ENCODE peak calls at places on chromosomes 3 and 15, in seven cellular contexts. Z is activated CD8-positive, alpha-beta T cell treated with anti-CD3 and anti-CD28 coated beads for 36 hours; H is foreskin keratinocyte; J is dorsolateral prefrontal cortex; X is coronary artery; C is heart left ventricle; S is RWPE1. T is an unnamed sample.

GRCh38 chr3:17583530-17583929 is 158.9 kb downstream of the TBC1D5 start:
- DNase-seq in X (no peak), S (no peak), Z (no peak), J (no peak), H (no peak), C (no peak), T (no peak)

GRCh38 chr3:194967126-194968117 is 281.7 kb downstream of the FAM43A start:
- DNase-seq in S (no peak), C (no peak), Z (no peak), X (no peak), J (no peak), H (no peak), T (no peak)

GRCh38 chr3:177597325-177598109 is 400.2 kb upstream of the TBL1XR1 start:
- DNase-seq in J (no peak), C (peak; percentile 45), H (peak; percentile 87), Z (peak; percentile 56), S (peak; percentile 32), X (no peak), T (peak; percentile 23)

GRCh38 chr3:114707225-114707860 is 413.5 kb downstream of the TIGIT start:
- DNase-seq in H (no peak), S (no peak), J (no peak), X (no peak), C (no peak), Z (no peak), T (no peak)

GRCh38 chr15:31306426-31307269 is 20.0 kb upstream of the KLF13 start:
- DNase-seq in J (peak; percentile 91), S (peak; percentile 64), Z (no peak), X (no peak), H (peak; percentile 17), C (peak; percentile 83), T (no peak)

GRCh38 chr15:70763120-70763949 is at the start of gene UACA:
- DNase-seq in C (peak; percentile 97), J (peak; percentile 96), S (peak; percentile 99), H (peak; percentile 93), X (peak; percentile 98), Z (peak; percentile 80), T (peak; percentile 92)

GRCh38 chr15:57227899-57228298 is 148.4 kb upstream of the CGNL1 start:
- DNase-seq in C (no peak), H (no peak), X (no peak), S (no peak), Z (no peak), J (no peak), T (no peak)

GRCh38 chr3:143361589-143361988 is 242.0 kb downstream of the CHST2 start:
- DNase-seq in J (no peak), H (no peak), C (no peak), S (no peak), Z (no peak), X (no peak), T (no peak)

GRCh38 chr3:119856695-119857094 is 74.8 kb downstream of the NR1I2 start:
- DNase-seq in X (no peak), Z (no peak), S (no peak), J (no peak), H (no peak), C (no peak), T (no peak)

GRCh38 chr15:55221090-55222011 is 24.6 kb upstream of the RSL24D1 start:
- DNase-seq in S (peak; percentile 78), Z (peak; percentile 78), H (peak; percentile 83), C (no peak), J (no peak), X (no peak), T (peak; percentile 45)

GRCh38 chr15:65249641-65250040 is 37.0 kb downstream of the PARP16 start:
- DNase-seq in C (no peak), H (no peak), Z (peak; percentile 94), S (no peak), J (no peak), X (no peak), T (peak; percentile 80)

GRCh38 chr3:133123636-133124035 is 85.4 kb downstream of the TMEM108 start:
- DNase-seq in C (no peak), X (no peak), H (no peak), J (no peak), Z (no peak), S (no peak), T (no peak)

GRCh38 chr3:128481438-128481942 is 11.5 kb downstream of the GATA2 start:
- DNase-seq in C (peak; percentile 73), X (no peak), H (no peak), Z (no peak), S (no peak), J (no peak), T (no peak)

GRCh38 chr3:112411425-112411824 is 78.5 kb downstream of the CD200 start:
- DNase-seq in C (no peak), S (no peak), X (no peak), Z (no peak), H (no peak), J (no peak), T (no peak)

GRCh38 chr3:156217674-156218352 is 97.4 kb downstream of the KCNAB1 start:
- DNase-seq in Z (no peak), H (peak; percentile 46), J (no peak), C (no peak), X (no peak), S (no peak), T (no peak)

GRCh38 chr3:58471025-58471887 is 20.6 kb upstream of the KCTD6 start:
- DNase-seq in X (no peak), J (no peak), H (peak; percentile 80), Z (peak; percentile 74), C (no peak), S (peak; percentile 93), T (peak; percentile 44)

DNA sequence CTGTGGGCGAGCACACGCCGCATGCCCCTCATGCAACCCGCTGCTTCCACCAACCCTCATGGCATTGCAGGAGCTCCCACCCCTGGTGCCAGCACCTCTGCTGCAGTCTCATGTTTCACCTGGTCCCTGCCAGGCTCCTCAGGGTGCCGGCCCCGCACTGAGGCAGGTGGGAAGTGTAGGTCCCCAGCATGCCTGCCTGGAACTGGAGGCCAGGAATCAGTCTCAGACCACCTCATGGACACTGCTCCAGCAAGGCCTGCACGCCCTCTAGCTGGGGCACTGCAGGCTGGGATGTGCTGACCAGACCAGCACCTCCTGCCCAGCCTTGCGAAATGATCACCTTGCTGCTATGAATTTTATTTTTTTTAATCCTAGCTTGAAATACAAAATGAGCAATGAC is 39.1 kb downstream of the OCA2 start:
- DNase-seq in S (no peak), J (no peak), X (no peak), C (no peak), Z (no peak), H (no peak), T (no peak)
- TF ChIP-seq CTCF in S (no peak), J (no peak), X (no peak), C (no peak), Z (no peak), H (no peak), T (no peak)

DNA sequence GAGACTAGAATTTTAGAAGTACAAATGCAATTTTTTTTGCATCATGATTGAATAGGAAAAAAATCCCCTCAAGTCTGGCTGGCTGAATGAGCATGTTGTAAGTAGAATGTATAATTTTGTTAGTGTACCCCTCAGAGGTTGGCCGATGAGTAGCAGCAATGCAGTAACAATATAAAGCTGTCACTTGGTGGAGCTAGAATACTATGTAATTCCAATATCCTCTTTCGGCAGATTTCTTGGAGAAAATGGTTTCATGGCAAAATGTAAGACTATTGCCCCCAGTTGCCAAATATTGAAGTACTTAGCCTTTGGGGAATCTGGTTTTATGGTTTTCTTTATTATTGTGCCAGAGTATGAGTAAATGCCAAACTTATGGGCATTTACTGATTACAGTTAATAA is 39.8 kb upstream of the SGO1 start:
- DNase-seq in J (no peak), Z (no peak), H (no peak), C (no peak), X (no peak), S (peak; percentile 1), T (no peak)
- TF ChIP-seq CTCF in J (peak; percentile 57), Z (no peak), H (peak; percentile 72), C (peak; percentile 38), X (peak; percentile 24), S (peak; percentile 38), T (peak; percentile 41)

DNA sequence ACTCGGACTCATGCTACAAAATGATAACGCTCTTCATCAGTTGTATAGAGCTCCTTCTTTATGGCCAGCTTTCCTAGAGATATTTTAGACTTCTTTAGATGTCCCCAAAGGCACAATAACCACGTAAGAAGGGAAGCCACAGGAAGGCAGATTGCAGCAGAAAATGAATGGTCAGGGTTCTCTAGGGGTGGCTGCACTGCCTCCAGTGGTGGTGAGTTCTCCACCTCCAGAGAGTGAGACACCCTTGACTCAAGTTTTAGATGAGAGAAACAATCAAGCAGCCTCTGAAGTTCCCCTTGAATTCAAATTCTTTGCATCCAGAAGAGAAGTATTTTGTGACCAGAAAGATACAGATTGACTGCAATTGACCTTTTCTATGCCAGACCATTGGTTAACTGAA is 191.5 kb downstream of the TP63 start:
- DNase-seq in J (no peak), Z (no peak), H (no peak), X (no peak), S (no peak), C (no peak), T (no peak)
- TF ChIP-seq CTCF in J (no peak), Z (no peak), H (peak; percentile 59), X (no peak), S (no peak), C (no peak), T (no peak)

GRCh38 chr15:93899817-93900216 is 331.5 kb upstream of the MCTP2 start:
- DNase-seq in J (no peak), Z (no peak), S (no peak), C (no peak), X (no peak), H (no peak), T (no peak)
- TF ChIP-seq CTCF in J (no peak), Z (no peak), S (no peak), C (no peak), X (no peak), H (no peak), T (no peak)

GRCh38 chr3:54999159-54999558 is 71.3 kb upstream of the LRTM1 start:
- DNase-seq in C (no peak), J (no peak), S (peak; percentile 45), X (no peak), H (peak; percentile 54), Z (no peak), T (no peak)
- TF ChIP-seq CTCF in C (no peak), J (peak; percentile 27), S (no peak), X (no peak), H (peak; percentile 71), Z (no peak), T (no peak)

GRCh38 chr3:195662-196061 is 901 bp upstream of the CHL1 start:
- DNase-seq in Z (no peak), H (no peak), S (no peak), C (no peak), J (no peak), X (no peak), T (no peak)
- TF ChIP-seq CTCF in Z (no peak), H (no peak), S (no peak), C (no peak), J (no peak), X (no peak), T (no peak)

DNA sequence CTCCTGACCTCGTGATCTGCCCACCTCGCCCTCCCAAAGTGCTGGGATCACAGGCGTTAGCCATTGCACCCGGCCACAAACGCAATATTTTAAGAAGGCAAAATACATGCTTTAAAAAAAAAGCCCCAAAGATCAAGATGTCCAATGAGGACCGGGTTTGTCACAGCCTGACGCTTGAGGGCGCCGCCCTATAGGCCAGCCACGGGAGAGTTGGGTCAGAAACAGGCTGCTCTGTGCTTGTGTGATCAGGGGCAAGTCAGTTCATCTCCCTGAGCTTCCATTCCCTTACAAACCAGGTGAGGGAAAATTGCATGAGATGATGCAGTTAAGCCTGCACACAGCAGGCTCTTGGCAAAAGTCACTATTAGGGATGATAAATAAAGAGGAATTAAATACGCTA is 23.9 kb downstream of the FAM174B start:
- DNase-seq in J (no peak), S (no peak), C (no peak), X (peak; percentile 57), Z (peak; percentile 12), H (no peak), T (no peak)
- TF ChIP-seq CTCF in J (no peak), S (no peak), C (no peak), X (no peak), Z (peak; percentile 11), H (peak; percentile 30), T (no peak)

GRCh38 chr3:42961633-42962032 is 17.5 kb upstream of the GASK1A start:
- DNase-seq in X (no peak), C (no peak), S (peak; percentile 20), Z (peak; percentile 45), H (no peak), J (no peak), T (no peak)
- TF ChIP-seq CTCF in X (peak; percentile 49), C (peak; percentile 70), S (peak; percentile 66), Z (peak; percentile 70), H (peak; percentile 74), J (peak; percentile 74), T (peak; percentile 30)